ENCODE peak calls at places on chromosomes 16 and 17, in nine cellular contexts. G is RWPE1; Y is AG09319; B is dorsolateral prefrontal cortex; I is activated CD8-positive, alpha-beta T cell treated with anti-CD3 and anti-CD28 coated beads for 36 hours; Q is neural crest cell; N is natural killer cell; F is Peyer's patch; V is AG04450. S is an unnamed sample.

GRCh38 chr16:18836702-18837101 is 35.4 kb upstream of the ARL6IP1 start:
- DNase-seq in B (no peak), G (no peak), Y (no peak), V (no peak), I (no peak), N (no peak), F (no peak), Q (no peak), S (no peak)

GRCh38 chr17:74682028-74682427 is 30.7 kb downstream of the CD300LF start:
- DNase-seq in Q (no peak), Y (no peak), I (no peak), V (no peak), N (no peak), F (no peak), G (no peak), B (no peak), S (no peak)

GRCh38 chr17:32881054-32881453 is 4.1 kb upstream of the MYO1D start:
- DNase-seq in G (no peak), N (no peak), Q (no peak), V (no peak), Y (no peak), F (no peak), I (no peak), B (no peak), S (peak)

GRCh38 chr16:56399492-56399891 is 25.9 kb downstream of the AMFR start:
- DNase-seq in N (no peak), F (no peak), V (no peak), B (no peak), I (no peak), G (no peak), Q (no peak), Y (no peak), S (no peak)

GRCh38 chr16:73364413-73364812 is 316.5 kb upstream of the ZFHX3 start:
- DNase-seq in V (no peak), I (no peak), Y (no peak), N (no peak), Q (no peak), F (no peak), B (no peak), G (no peak), S (peak)

GRCh38 chr16:83899978-83900377 is 1.1 kb downstream of the MLYCD start:
- DNase-seq in Y (no peak), I (no peak), N (no peak), B (no peak), G (no peak), F (no peak), V (no peak), Q (no peak), S (no peak)

GRCh38 chr16:83100679-83101078 is 473.9 kb downstream of the CDH13 start:
- DNase-seq in F (no peak), B (no peak), V (no peak), I (peak), Y (no peak), N (no peak), G (peak), Q (no peak), S (peak)

GRCh38 chr16:58000706-58001676 is at the start of gene USB1:
- DNase-seq in V (peak), B (peak), I (peak), Y (peak), F (peak), N (peak), G (peak), Q (peak), S (peak)

GRCh38 chr16:57096793-57097192 is 4.4 kb downstream of the CPNE2 start:
- DNase-seq in N (no peak), G (no peak), I (no peak), Q (no peak), Y (no peak), F (no peak), B (no peak), V (no peak), S (no peak)

GRCh38 chr16:4917117-4917516 is 19.8 kb downstream of the PPL start:
- DNase-seq in F (no peak), Q (no peak), I (no peak), G (no peak), B (no peak), V (no peak), N (no peak), Y (peak), S (no peak)

DNA sequence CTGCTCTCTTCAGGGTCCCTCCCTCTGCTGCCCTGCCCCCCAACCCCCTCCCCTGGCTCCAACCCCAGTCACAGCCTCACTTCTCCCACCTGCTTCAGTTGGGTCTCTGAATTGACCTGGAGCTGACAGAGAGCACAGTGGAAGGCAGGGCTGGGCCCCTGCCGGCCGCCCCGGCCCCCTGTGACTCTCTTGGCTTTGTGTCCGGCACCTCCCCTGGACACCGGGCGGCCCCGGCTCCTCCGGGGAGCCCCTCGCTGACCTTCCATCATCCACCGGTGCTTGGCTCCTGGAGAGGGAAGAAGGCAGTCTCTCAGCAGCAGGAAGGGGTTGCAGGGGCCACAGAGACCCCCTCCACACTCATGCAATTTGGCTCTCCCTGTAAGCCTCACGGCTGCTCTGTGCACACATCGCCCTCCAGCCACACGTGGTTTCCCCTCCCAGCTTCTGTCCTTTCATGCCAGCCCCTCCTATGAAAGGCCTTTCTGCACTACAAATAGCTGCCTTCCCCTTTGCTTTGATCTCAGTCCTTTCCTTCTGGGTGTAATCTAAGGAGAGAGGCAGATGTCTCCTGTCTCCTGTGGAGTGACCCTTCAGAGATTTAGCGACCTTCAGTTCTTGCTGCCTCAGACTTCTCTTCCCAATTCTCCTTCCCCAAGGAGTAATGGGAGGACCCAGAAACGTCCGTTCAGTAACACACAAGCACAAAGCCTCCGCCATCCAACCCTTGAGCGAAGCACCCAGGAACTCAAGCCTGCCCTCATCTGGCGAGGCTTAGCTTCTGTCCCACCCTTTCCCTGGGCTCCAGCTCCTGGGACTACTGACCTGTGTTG is 8.3 kb downstream of the NKIRAS2 start:
- DNase-seq in Y (no peak), V (no peak), Q (no peak), F (no peak), N (no peak), I (no peak), B (no peak), G (no peak), S (no peak)
- TF ChIP-seq CTCF in Y (peak), V (peak), Q (peak), F (no peak), N (no peak), I (no peak), B (no peak), G (no peak), S (no peak)

DNA sequence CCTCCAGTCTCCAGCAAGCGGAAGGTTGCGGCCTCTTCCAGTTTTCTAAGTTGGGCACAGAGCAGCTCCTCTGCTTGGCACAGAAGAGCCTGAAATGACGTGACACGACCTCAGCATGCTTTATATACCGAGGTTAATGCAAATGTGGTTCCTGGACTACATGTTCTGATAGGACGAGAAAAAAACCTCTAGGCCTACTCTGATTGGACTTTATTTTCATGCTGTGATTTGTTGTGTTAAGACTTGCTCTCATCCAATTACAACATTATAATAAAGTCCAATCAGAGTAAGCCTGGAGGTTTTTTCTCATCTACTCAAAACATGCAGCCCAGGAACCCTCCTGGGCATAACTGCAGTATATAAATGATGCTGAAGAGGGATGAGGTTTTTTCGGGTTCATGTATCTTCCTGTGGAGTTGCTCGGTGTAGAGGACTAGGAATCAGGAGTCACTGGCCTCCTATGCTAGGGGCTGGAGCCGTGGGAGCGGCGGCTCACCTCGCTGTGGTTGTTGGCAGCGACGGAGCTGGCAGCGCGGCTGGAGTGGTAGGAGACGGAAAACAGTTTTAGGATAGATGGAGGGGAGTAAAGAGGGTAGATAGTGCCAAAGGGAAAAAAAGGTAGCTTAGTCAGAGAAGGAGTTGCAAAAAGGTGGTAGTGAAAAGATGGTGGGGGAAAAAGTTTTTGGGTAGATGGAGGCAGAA is 878.0 kb downstream of the KCNJ18 start:
- DNase-seq in Q (no peak), N (no peak), B (no peak), G (no peak), F (no peak), Y (no peak), I (no peak), V (no peak), S (no peak)
- TF ChIP-seq CTCF in Q (no peak), N (no peak), B (no peak), G (no peak), F (no peak), Y (no peak), I (no peak), V (no peak), S (no peak)

GRCh38 chr16:31711344-31711845 is 162.2 kb upstream of the ZNF267 start:
- DNase-seq in F (no peak), B (no peak), Q (no peak), Y (no peak), V (no peak), I (no peak), G (no peak), N (no peak), S (no peak)
- TF ChIP-seq CTCF in F (no peak), B (no peak), Q (no peak), Y (no peak), V (no peak), I (no peak), G (no peak), N (no peak), S (peak)

GRCh38 chr17:36773039-36773438 is 164.2 kb upstream of the LHX1 start:
- DNase-seq in G (no peak), F (no peak), V (no peak), N (no peak), I (no peak), Q (no peak), B (no peak), Y (no peak), S (no peak)

GRCh38 chr17:36768355-36768754 is 167.0 kb downstream of the MRM1 start:
- DNase-seq in I (peak), V (no peak), Y (no peak), Q (no peak), N (no peak), B (no peak), G (no peak), F (no peak), S (no peak)
- TF ChIP-seq CTCF in I (no peak), V (peak), Y (no peak), Q (no peak), N (no peak), B (no peak), G (no peak), F (no peak), S (peak)

GRCh38 chr17:2396568-2397246 is 4.2 kb downstream of the MNT start:
- DNase-seq in G (peak), I (peak), Y (peak), V (peak), F (peak), Q (peak), N (no peak), B (peak), S (peak)

GRCh38 chr17:2393954-2394749 is 6.7 kb downstream of the MNT start:
- DNase-seq in N (no peak), B (no peak), F (no peak), Q (no peak), Y (no peak), G (no peak), V (no peak), I (peak), S (no peak)

GRCh38 chr17:2394775-2395191 is 6.1 kb downstream of the MNT start:
- DNase-seq in Q (no peak), F (no peak), Y (no peak), I (no peak), V (no peak), N (no peak), G (no peak), B (no peak), S (no peak)

GRCh38 chr17:2396192-2396567 is 4.7 kb downstream of the MNT start:
- DNase-seq in N (no peak), F (no peak), Y (no peak), B (no peak), I (no peak), V (no peak), G (no peak), Q (no peak), S (no peak)

GRCh38 chr17:2395258-2396170 is 5.3 kb downstream of the MNT start:
- DNase-seq in N (no peak), V (no peak), F (no peak), B (no peak), Y (no peak), G (no peak), I (no peak), Q (no peak), S (peak)
- TF ChIP-seq CTCF in N (no peak), V (no peak), F (no peak), B (no peak), Y (no peak), G (no peak), I (no peak), Q (no peak), S (no peak)